ENCODE peak calls at places on chromosome 21, in eight cellular contexts. One of them, this sample, is unnamed.

GRCh38 chr21:35428489-35428888 is 379.4 kb upstream of the RUNX1 start:
- DNase-seq in adrenal gland: peak
- DNase-seq in foreskin fibroblast: peak
- DNase-seq in progenitor cell of endocrine pancreas: no peak
- DNase-seq in SK-N-SH: no peak
- DNase-seq in ovary: no peak
- DNase-seq in AG04450: no peak
- DNase-seq in tibial artery: peak
- DNase-seq in this sample: peak

GRCh38 chr21:28975401-28975800 is 17.3 kb downstream of the LTN1 start:
- DNase-seq in adrenal gland: no peak
- DNase-seq in tibial artery: no peak
- DNase-seq in foreskin fibroblast: peak
- DNase-seq in AG04450: no peak
- DNase-seq in progenitor cell of endocrine pancreas: no peak
- DNase-seq in SK-N-SH: no peak
- DNase-seq in ovary: no peak
- DNase-seq in this sample: no peak

GRCh38 chr21:25934771-25935224 is 200.0 kb downstream of the GABPA start:
- DNase-seq in AG04450: peak
- DNase-seq in foreskin fibroblast: peak
- DNase-seq in ovary: no peak
- DNase-seq in SK-N-SH: no peak
- DNase-seq in tibial artery: peak
- DNase-seq in adrenal gland: peak
- DNase-seq in progenitor cell of endocrine pancreas: no peak
- DNase-seq in this sample: no peak

GRCh38 chr21:45973475-45974072 is 8.0 kb upstream of the COL6A1 start:
- DNase-seq in foreskin fibroblast: peak
- DNase-seq in progenitor cell of endocrine pancreas: peak
- DNase-seq in adrenal gland: peak
- DNase-seq in tibial artery: peak
- DNase-seq in AG04450: no peak
- DNase-seq in ovary: peak
- DNase-seq in SK-N-SH: peak
- DNase-seq in this sample: peak

GRCh38 chr21:27269646-27270045 is 302.8 kb upstream of the ADAMTS5 start:
- DNase-seq in AG04450: peak
- DNase-seq in adrenal gland: no peak
- DNase-seq in SK-N-SH: no peak
- DNase-seq in ovary: no peak
- DNase-seq in progenitor cell of endocrine pancreas: no peak
- DNase-seq in tibial artery: no peak
- DNase-seq in foreskin fibroblast: peak
- DNase-seq in this sample: no peak

GRCh38 chr21:15688809-15689208 is 41.0 kb upstream of the USP25 start:
- DNase-seq in progenitor cell of endocrine pancreas: no peak
- DNase-seq in tibial artery: no peak
- DNase-seq in foreskin fibroblast: no peak
- DNase-seq in adrenal gland: no peak
- DNase-seq in SK-N-SH: no peak
- DNase-seq in AG04450: no peak
- DNase-seq in ovary: no peak
- DNase-seq in this sample: no peak

GRCh38 chr21:15557925-15558324 is 171.9 kb upstream of the USP25 start:
- DNase-seq in ovary: no peak
- DNase-seq in progenitor cell of endocrine pancreas: no peak
- DNase-seq in SK-N-SH: no peak
- DNase-seq in tibial artery: no peak
- DNase-seq in AG04450: no peak
- DNase-seq in adrenal gland: no peak
- DNase-seq in foreskin fibroblast: no peak
- DNase-seq in this sample: no peak

GRCh38 chr21:25870084-25870483 is 135.3 kb downstream of the GABPA start:
- DNase-seq in foreskin fibroblast: no peak
- DNase-seq in ovary: no peak
- DNase-seq in adrenal gland: no peak
- DNase-seq in AG04450: no peak
- DNase-seq in progenitor cell of endocrine pancreas: no peak
- DNase-seq in SK-N-SH: no peak
- DNase-seq in tibial artery: no peak
- DNase-seq in this sample: no peak

GRCh38 chr21:40447016-40447415 is 399.9 kb downstream of the DSCAM start:
- DNase-seq in foreskin fibroblast: no peak
- DNase-seq in AG04450: no peak
- DNase-seq in tibial artery: no peak
- DNase-seq in progenitor cell of endocrine pancreas: no peak
- DNase-seq in ovary: no peak
- DNase-seq in adrenal gland: no peak
- DNase-seq in SK-N-SH: no peak
- DNase-seq in this sample: no peak

GRCh38 chr21:45479691-45480675 is 62.3 kb downstream of the SLC19A1 start:
- DNase-seq in foreskin fibroblast: no peak
- DNase-seq in tibial artery: no peak
- DNase-seq in ovary: no peak
- DNase-seq in SK-N-SH: no peak
- DNase-seq in progenitor cell of endocrine pancreas: no peak
- DNase-seq in AG04450: no peak
- DNase-seq in adrenal gland: no peak
- DNase-seq in this sample: no peak

GRCh38 chr21:45540601-45540970 is 1.7 kb downstream of the SLC19A1 start:
- DNase-seq in tibial artery: no peak
- DNase-seq in foreskin fibroblast: no peak
- DNase-seq in progenitor cell of endocrine pancreas: no peak
- DNase-seq in adrenal gland: peak
- DNase-seq in ovary: peak
- DNase-seq in AG04450: no peak
- DNase-seq in SK-N-SH: peak
- DNase-seq in this sample: no peak

DNA sequence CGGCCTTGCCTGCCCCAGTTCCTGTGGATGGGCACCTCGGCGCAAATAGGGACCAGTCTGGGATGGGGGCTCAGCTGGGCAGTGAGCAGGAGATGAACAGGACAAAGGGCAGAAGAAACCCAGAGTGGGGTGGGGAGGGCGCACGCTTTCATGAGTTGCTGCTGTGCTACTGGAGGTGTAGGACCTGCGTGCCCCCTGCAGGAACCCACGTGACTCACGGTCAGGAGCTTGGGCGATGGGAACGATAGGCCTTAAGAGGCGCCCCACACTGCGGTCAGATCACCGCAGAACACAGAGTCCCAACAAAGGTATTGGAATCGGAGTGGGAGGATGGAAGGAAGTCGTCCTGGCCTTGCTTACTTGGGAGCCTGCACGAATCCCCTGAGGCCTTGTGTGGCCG is 17.2 kb downstream of the PRDM15 start:
- DNase-seq in ovary: no peak
- DNase-seq in foreskin fibroblast: no peak
- DNase-seq in adrenal gland: no peak
- DNase-seq in progenitor cell of endocrine pancreas: no peak
- DNase-seq in AG04450: no peak
- DNase-seq in SK-N-SH: no peak
- DNase-seq in tibial artery: peak
- DNase-seq in this sample: no peak
- TF ChIP-seq CTCF in ovary: no peak
- TF ChIP-seq CTCF in foreskin fibroblast: no peak
- TF ChIP-seq CTCF in adrenal gland: no peak
- TF ChIP-seq CTCF in progenitor cell of endocrine pancreas: no peak
- TF ChIP-seq CTCF in AG04450: no peak
- TF ChIP-seq CTCF in SK-N-SH: no peak
- TF ChIP-seq CTCF in tibial artery: no peak
- TF ChIP-seq CTCF in this sample: no peak

DNA sequence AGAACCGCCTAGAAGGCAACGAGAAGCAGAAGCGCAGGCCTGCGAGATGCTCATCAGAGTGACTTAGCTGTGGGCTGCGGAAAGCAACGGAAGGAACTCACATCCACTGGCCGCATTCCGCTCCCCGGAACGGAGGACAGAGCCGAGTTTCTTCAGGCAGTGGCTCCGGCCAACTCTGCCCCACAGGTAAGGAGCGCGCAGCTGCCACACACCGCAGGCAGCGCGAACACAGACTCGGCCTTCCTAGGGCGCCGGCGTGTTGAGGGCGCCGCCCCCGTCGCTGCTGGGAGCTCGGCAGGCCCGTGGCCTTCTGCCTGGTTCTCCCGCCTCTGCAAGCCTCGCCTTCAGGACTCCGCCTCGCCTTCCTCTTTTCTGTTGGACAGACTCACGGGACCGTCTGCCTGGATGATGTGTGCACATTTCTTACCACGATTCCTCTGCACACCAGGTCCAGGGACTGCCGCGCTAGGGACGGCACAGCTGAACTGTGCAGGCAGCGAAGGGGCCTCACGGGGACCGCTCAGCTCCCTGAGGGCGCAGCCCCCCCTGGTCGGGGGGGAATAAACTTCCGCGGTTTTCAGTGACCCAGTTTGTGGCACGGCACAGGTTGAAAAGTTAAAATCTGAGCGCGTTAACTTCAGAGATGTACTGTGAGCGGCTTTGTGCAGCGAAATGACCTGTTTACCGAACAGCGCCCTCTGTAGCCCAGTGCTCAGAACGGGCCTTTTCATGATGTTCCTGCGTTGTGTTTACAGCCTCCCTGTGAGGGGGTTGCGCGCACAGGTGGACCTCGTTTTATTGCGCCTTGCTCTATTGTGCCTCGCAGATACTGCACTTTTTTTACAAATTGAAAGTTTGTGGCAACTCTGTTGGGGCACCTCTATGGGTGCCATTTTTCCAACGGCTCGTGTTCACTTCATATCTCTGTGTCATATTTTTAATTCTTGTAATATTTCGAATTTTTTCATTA is 15.8 kb downstream of the TCP10L start:
- DNase-seq in tibial artery: peak
- DNase-seq in foreskin fibroblast: peak
- DNase-seq in SK-N-SH: peak
- DNase-seq in progenitor cell of endocrine pancreas: peak
- DNase-seq in AG04450: peak
- DNase-seq in adrenal gland: peak
- DNase-seq in ovary: peak
- DNase-seq in this sample: peak
- TF ChIP-seq CTCF in tibial artery: peak
- TF ChIP-seq CTCF in foreskin fibroblast: peak
- TF ChIP-seq CTCF in SK-N-SH: peak
- TF ChIP-seq CTCF in progenitor cell of endocrine pancreas: peak
- TF ChIP-seq CTCF in AG04450: peak
- TF ChIP-seq CTCF in adrenal gland: peak
- TF ChIP-seq CTCF in ovary: peak
- TF ChIP-seq CTCF in this sample: peak

GRCh38 chr21:22796147-22796546 is 1797.9 kb downstream of the NCAM2 start:
- DNase-seq in tibial artery: no peak
- DNase-seq in foreskin fibroblast: no peak
- DNase-seq in progenitor cell of endocrine pancreas: no peak
- DNase-seq in SK-N-SH: no peak
- DNase-seq in ovary: no peak
- DNase-seq in AG04450: no peak
- DNase-seq in adrenal gland: no peak
- DNase-seq in this sample: no peak
- TF ChIP-seq CTCF in tibial artery: no peak
- TF ChIP-seq CTCF in foreskin fibroblast: no peak
- TF ChIP-seq CTCF in progenitor cell of endocrine pancreas: no peak
- TF ChIP-seq CTCF in SK-N-SH: no peak
- TF ChIP-seq CTCF in ovary: no peak
- TF ChIP-seq CTCF in AG04450: no peak
- TF ChIP-seq CTCF in adrenal gland: no peak
- TF ChIP-seq CTCF in this sample: no peak

GRCh38 chr21:37700641-37701202 is 215.5 kb downstream of the KCNJ6 start:
- DNase-seq in ovary: no peak
- DNase-seq in SK-N-SH: peak
- DNase-seq in foreskin fibroblast: peak
- DNase-seq in AG04450: peak
- DNase-seq in tibial artery: no peak
- DNase-seq in progenitor cell of endocrine pancreas: no peak
- DNase-seq in adrenal gland: no peak
- DNase-seq in this sample: no peak
- TF ChIP-seq CTCF in ovary: no peak
- TF ChIP-seq CTCF in SK-N-SH: peak
- TF ChIP-seq CTCF in foreskin fibroblast: peak
- TF ChIP-seq CTCF in AG04450: peak
- TF ChIP-seq CTCF in tibial artery: peak
- TF ChIP-seq CTCF in progenitor cell of endocrine pancreas: peak
- TF ChIP-seq CTCF in adrenal gland: peak
- TF ChIP-seq CTCF in this sample: peak

DNA sequence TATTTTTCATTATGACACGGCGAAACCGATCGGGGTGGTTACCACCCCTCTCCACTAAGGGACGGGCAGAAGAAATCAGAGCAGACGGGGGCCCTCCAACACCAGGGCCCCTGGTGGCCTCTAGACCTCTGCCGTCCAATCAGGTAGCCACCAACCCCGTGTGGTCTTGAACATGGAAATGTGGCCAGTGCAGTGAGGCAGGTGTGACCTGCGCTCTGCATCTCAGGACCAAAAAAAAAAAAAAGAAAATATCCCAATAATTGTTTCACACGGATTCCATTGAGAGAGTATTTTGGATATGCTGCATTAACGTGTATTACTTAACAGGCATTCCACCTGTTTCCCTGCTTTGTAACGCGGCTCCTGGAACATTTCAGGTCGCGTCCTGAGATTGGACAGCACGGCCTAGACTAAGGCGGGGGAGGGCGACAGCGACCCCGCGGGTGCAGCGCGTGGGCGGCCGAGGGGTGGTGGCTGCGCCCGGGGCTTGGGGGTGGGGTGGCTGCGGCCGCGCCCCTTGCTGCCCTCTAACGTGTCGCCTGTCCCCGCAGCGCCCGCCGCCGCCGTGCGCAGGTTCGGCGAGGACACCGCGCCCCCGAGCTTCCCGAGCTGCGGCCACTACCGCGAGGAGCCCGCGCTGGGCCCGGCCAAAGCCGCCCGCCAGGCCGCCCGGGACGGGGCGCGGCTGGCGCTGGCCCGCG is 48.3 kb downstream of the SIM2 start:
- DNase-seq in foreskin fibroblast: no peak
- DNase-seq in ovary: no peak
- DNase-seq in progenitor cell of endocrine pancreas: peak
- DNase-seq in adrenal gland: no peak
- DNase-seq in SK-N-SH: no peak
- DNase-seq in tibial artery: no peak
- DNase-seq in AG04450: no peak
- DNase-seq in this sample: no peak
- TF ChIP-seq CTCF in foreskin fibroblast: no peak
- TF ChIP-seq CTCF in ovary: no peak
- TF ChIP-seq CTCF in progenitor cell of endocrine pancreas: no peak
- TF ChIP-seq CTCF in adrenal gland: no peak
- TF ChIP-seq CTCF in SK-N-SH: no peak
- TF ChIP-seq CTCF in tibial artery: no peak
- TF ChIP-seq CTCF in AG04450: no peak
- TF ChIP-seq CTCF in this sample: no peak